ENCODE peak calls at places on chromosomes 3 and 15, in nine cellular contexts. C is cerebellar nuclear complex, N is HCT116, Z is ecto neural progenitor cell, X is left cardiac atrium, J is HL-60, W is retina, P is HTR-8/SVneo, B is left kidney. V is an unnamed sample.

GRCh38 chr3:73499787-73500186 is 125.0 kb downstream of the PDZRN3 start:
- DNase-seq in C (no peak), N (no peak), Z (no peak), X (no peak), J (no peak), W (no peak), P (no peak), B (no peak), V (no peak)

GRCh38 chr15:77454265-77454664 is 33.6 kb downstream of the HMG20A start:
- DNase-seq in C (no peak), N (no peak), Z (no peak), X (no peak), J (no peak), W (no peak), P (no peak), B (no peak), V (no peak)

GRCh38 chr3:32577621-32578556 is 7.2 kb upstream of the DYNC1LI1 start:
- DNase-seq in C (no peak), N (no peak), Z (no peak), X (no peak), J (peak), W (no peak), P (no peak), B (no peak), V (no peak)

GRCh38 chr3:132448211-132448961 is 31.1 kb downstream of the DNAJC13 start:
- DNase-seq in C (no peak), N (no peak), Z (no peak), X (peak), J (no peak), W (no peak), P (no peak), B (peak), V (no peak)

GRCh38 chr15:69908518-69909420 is 188.9 kb downstream of the TLE3 start:
- DNase-seq in C (no peak), N (no peak), Z (no peak), X (no peak), J (no peak), W (no peak), P (no peak), B (peak), V (no peak)

GRCh38 chr15:99437315-99438221 is 128.2 kb upstream of the MEF2A start:
- DNase-seq in C (no peak), N (no peak), Z (no peak), X (no peak), J (no peak), W (peak), P (no peak), B (peak), V (no peak)

GRCh38 chr3:159947220-159947619 is 41.4 kb upstream of the IL12A start:
- DNase-seq in C (no peak), N (no peak), Z (no peak), X (no peak), J (no peak), W (no peak), P (no peak), B (no peak), V (no peak)

GRCh38 chr3:144995856-144996255 is 1024.2 kb downstream of the DIPK2A start:
- DNase-seq in C (no peak), N (no peak), Z (no peak), X (no peak), J (no peak), W (no peak), P (no peak), B (no peak), V (no peak)

GRCh38 chr15:45572627-45573026 is 14.6 kb upstream of the BLOC1S6 start:
- DNase-seq in C (no peak), N (no peak), Z (no peak), X (no peak), J (peak), W (no peak), P (no peak), B (no peak), V (no peak)

GRCh38 chr3:125292015-125292414 is 79.5 kb upstream of the SLC12A8 start:
- DNase-seq in C (no peak), N (no peak), Z (no peak), X (no peak), J (no peak), W (no peak), P (no peak), B (no peak), V (no peak)

GRCh38 chr3:175659951-175660350 is 800.8 kb downstream of the NAALADL2 start:
- DNase-seq in C (no peak), N (no peak), Z (no peak), X (no peak), J (no peak), W (no peak), P (no peak), B (no peak), V (no peak)

V was measured in GOT3.